ENCODE peak calls at places on chromosomes 13 and 19, in eight cellular contexts. Q is fibroblast of lung; T is epithelial cell of proximal tubule; V is brain microvascular endothelial cell; E is A673; P is endodermal cell; Y is cardiac fibroblast; F is CD8-positive, alpha-beta T cell. B is an unnamed sample.

GRCh38 chr19:2487090-2487489 is 11.2 kb downstream of the GADD45B start:
- DNase-seq in Y (no peak), E (no peak), F (no peak), T (no peak), Q (no peak), V (no peak), P (peak), B (no peak)

GRCh38 chr19:43311706-43312105 is 41.8 kb upstream of the CD177 start:
- DNase-seq in Y (no peak), F (no peak), E (no peak), V (no peak), T (no peak), P (no peak), Q (no peak), B (peak)

GRCh38 chr13:49436890-49437289 is 7.0 kb downstream of the CAB39L start:
- DNase-seq in E (no peak), Q (peak), T (peak), P (no peak), V (peak), F (no peak), Y (peak), B (no peak)

GRCh38 chr13:42078113-42078769 is 29.8 kb downstream of the DGKH start:
- DNase-seq in V (no peak), Y (no peak), F (no peak), P (peak), T (no peak), Q (no peak), E (no peak), B (no peak)

GRCh38 chr13:43289458-43290255 is 266.3 kb downstream of the DNAJC15 start:
- DNase-seq in V (no peak), Y (peak), P (no peak), T (no peak), E (no peak), Q (no peak), F (no peak), B (no peak)

GRCh38 chr13:96963786-96964475 is 30.3 kb downstream of the OXGR1 start:
- DNase-seq in P (no peak), F (no peak), Y (no peak), T (no peak), V (no peak), Q (no peak), E (no peak), B (no peak)

GRCh38 chr13:49641810-49642291 is 13.5 kb downstream of the ARL11 start:
- DNase-seq in Y (peak), V (peak), Q (peak), P (no peak), F (no peak), T (no peak), E (no peak), B (peak)

GRCh38 chr19:38898788-38899446 is 501 bp downstream of the SIRT2 start:
- DNase-seq in F (no peak), P (no peak), Y (peak), E (no peak), Q (peak), V (peak), T (no peak), B (no peak)

GRCh38 chr13:47672982-47673670 is 327.9 kb downstream of the SUCLA2 start:
- DNase-seq in V (peak), P (no peak), Y (peak), Q (peak), T (no peak), E (no peak), F (no peak), B (peak)

GRCh38 chr19:750640-751423 is at the start of gene MISP:
- DNase-seq in P (no peak), Q (no peak), V (no peak), E (no peak), T (no peak), Y (no peak), F (no peak), B (no peak)

GRCh38 chr13:42681394-42681793 is 100.0 kb upstream of the FAM216B start:
- DNase-seq in E (no peak), T (no peak), Q (no peak), Y (no peak), F (no peak), V (no peak), P (no peak), B (no peak)

GRCh38 chr13:47908200-47908902 is 92.7 kb downstream of the SUCLA2 start:
- DNase-seq in T (no peak), P (no peak), E (no peak), Y (peak), Q (peak), V (peak), F (no peak), B (no peak)

GRCh38 chr13:58587183-58587582 is 955.6 kb downstream of the PCDH17 start:
- DNase-seq in V (no peak), Y (no peak), Q (no peak), F (no peak), P (no peak), E (no peak), T (no peak), B (no peak)

GRCh38 chr13:105773887-105774538 is 761.4 kb downstream of the EFNB2 start:
- DNase-seq in E (peak), Q (peak), P (no peak), V (peak), Y (peak), F (no peak), T (peak), B (no peak)

GRCh38 chr19:46759817-46760333 is 13.6 kb upstream of the STRN4 start:
- DNase-seq in Y (peak), Q (peak), V (peak), F (no peak), T (no peak), P (no peak), E (no peak), B (peak)

GRCh38 chr19:6048348-6048747 is 62.0 kb downstream of the RFX2 start:
- DNase-seq in F (peak), Q (no peak), Y (no peak), V (no peak), P (no peak), E (no peak), T (no peak), B (no peak)

GRCh38 chr13:51645154-51645650 is 60.9 kb downstream of the WDFY2 start:
- DNase-seq in Q (peak), F (no peak), E (peak), P (no peak), T (no peak), Y (peak), V (peak), B (peak)

GRCh38 chr13:30725331-30726085 is 9.8 kb upstream of the ALOX5AP start:
- DNase-seq in Q (peak), E (no peak), Y (peak), T (no peak), F (no peak), V (peak), P (peak), B (no peak)

GRCh38 chr19:10220695-10221094 is 10.4 kb downstream of the S1PR2 start:
- DNase-seq in T (no peak), P (no peak), Y (no peak), F (no peak), Q (no peak), E (no peak), V (no peak), B (no peak)

GRCh38 chr13:76148926-76149325 is 512.8 kb downstream of the LMO7 start:
- DNase-seq in Y (peak), V (peak), F (no peak), E (no peak), T (no peak), Q (peak), P (no peak), B (peak)

GRCh38 chr13:27795718-27796019 is 3.4 kb downstream of the GSX1 start:
- DNase-seq in P (no peak), T (no peak), F (no peak), Y (no peak), Q (no peak), V (no peak), E (no peak), B (no peak)

GRCh38 chr19:38690832-38691231 is 43.4 kb downstream of the ACTN4 start:
- DNase-seq in E (no peak), V (no peak), P (no peak), Q (no peak), F (no peak), T (no peak), Y (no peak), B (no peak)

GRCh38 chr13:61954092-61954491 is 538.4 kb upstream of the PCDH20 start:
- DNase-seq in P (no peak), T (no peak), E (peak), V (no peak), Y (peak), Q (peak), F (no peak), B (no peak)

GRCh38 chr19:33186835-33187540 is 7.1 kb upstream of the LRP3 start:
- DNase-seq in Q (no peak), E (no peak), V (no peak), Y (no peak), P (peak), F (no peak), T (no peak), B (no peak)

GRCh38 chr19:33487901-33488817 is 33.4 kb downstream of the PEPD start:
- DNase-seq in Q (no peak), V (no peak), E (peak), T (no peak), P (no peak), F (no peak), Y (no peak), B (no peak)

DNA sequence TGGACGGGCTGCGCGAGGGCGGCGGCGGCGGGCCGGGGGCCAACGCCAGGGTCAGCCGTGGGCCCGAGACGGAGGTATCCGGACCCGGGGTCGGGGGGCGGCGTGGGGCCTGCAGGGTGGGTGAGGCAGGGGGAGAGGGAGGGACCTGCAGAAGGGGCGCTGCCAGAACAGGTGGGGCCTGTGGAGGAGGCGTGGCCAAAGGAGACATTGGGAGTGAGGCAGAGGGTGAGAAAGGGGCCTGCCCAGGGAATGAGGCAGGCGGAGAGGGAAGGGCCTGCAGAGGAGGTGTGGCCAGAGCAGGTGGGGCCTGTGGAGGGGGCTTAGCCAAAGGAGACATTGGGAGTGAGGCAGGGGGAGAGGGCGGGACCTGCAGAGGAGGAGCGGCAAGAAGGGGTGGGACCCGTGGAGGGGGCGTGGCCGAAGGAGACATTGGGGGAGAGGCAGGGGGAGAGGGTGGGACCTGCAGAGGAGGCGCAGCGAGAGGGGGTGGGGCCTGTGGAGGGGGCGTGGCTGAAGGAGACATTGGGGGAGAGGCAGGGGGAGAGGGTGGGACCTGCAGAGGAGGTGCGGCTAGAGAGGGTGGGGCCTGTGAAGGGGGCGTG is 4.2 kb downstream of the PRR36 start:
- DNase-seq in F (no peak), P (peak), Q (no peak), E (peak), T (no peak), V (no peak), Y (peak), B (no peak)
- H3K4me3 ChIP-seq in F (peak), P (no peak), Q (no peak), E (peak), T (no peak), V (no peak), Y (no peak), B (peak)

GRCh38 chr13:114200673-114201005 is 21.6 kb downstream of the CFAP97D2 start:
- DNase-seq in F (no peak), V (no peak), Y (no peak), T (no peak), E (no peak), Q (peak), P (no peak), B (no peak)

GRCh38 chr13:114199961-114200672 is 21.1 kb downstream of the CFAP97D2 start:
- DNase-seq in Y (no peak), E (peak), T (no peak), F (no peak), Q (no peak), V (no peak), P (no peak), B (no peak)

GRCh38 chr13:114194853-114195252 is 15.8 kb downstream of the CFAP97D2 start:
- DNase-seq in Y (no peak), Q (no peak), P (peak), F (no peak), V (no peak), T (no peak), E (no peak), B (no peak)

GRCh38 chr13:114196629-114197028 is 17.6 kb downstream of the CFAP97D2 start:
- DNase-seq in V (no peak), F (no peak), E (no peak), P (no peak), Y (no peak), Q (no peak), T (no peak), B (no peak)

DNA sequence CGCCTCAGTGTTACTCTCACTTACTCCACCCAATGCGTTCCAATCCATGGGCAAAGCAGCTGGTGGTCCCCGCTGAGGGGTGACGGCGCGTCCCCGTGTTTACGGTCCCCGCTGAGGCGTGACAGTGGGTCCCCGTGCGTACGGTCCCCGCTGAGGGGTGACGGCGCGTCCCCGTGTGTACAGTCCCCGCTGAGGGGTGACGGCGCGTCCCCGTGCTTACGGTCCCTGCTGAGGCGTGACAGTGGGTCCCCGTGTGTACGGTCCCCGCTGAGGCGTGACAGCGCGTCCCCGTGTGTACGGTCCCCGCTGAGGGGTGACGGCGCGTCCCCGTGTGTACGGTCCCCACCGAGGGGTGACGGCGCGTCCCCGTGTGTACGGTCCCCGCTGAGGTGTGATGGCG is 19.5 kb downstream of the CFAP97D2 start:
- DNase-seq in T (no peak), V (no peak), Y (no peak), Q (no peak), P (no peak), F (no peak), E (no peak), B (no peak)
- H3K4me3 ChIP-seq in T (no peak), V (no peak), Y (no peak), Q (no peak), P (no peak), F (no peak), E (no peak), B (no peak)

DNA sequence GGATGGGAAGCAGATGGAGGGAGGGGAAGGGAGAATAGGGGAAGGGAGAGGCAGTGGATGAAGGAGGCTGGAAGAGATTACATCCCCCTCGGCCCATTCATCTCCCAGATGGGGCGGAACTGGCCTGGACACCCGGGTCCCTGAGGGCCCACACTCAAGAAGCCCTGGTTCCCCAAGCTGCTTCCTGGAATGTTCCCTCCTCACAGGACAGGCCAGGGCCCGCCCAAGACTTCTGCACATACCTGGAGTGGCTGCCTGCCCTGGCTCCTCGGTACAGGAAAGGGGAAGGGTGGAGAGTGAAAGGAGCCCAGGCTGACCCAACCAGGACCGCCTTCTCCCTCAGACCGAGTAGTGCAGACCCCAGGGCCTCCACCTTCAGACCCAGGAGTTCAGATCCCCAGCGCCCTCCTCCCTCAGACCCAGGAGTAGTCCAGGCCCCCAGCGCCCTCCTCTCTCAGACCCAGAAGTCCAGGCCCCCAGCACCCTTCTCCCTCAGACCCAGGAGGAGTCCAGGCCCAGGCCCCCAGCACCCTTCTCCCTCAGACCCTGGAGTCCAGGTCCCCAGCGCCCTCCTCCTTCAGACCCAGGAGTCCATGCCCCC is 489 bp downstream of the NTF4 start:
- DNase-seq in T (no peak), F (no peak), P (peak), Y (no peak), Q (no peak), V (no peak), E (no peak), B (no peak)
- H3K4me3 ChIP-seq in T (no peak), F (no peak), P (peak), Y (peak), Q (no peak), V (no peak), E (peak), B (no peak)

GRCh38 chr19:30376826-30377425 is 4.7 kb downstream of the ZNF536 start:
- DNase-seq in F (no peak), E (no peak), P (no peak), T (no peak), Y (no peak), V (no peak), Q (no peak), B (no peak)

GRCh38 chr19:30373593-30373992 is 1.4 kb downstream of the ZNF536 start:
- DNase-seq in V (no peak), T (no peak), E (no peak), F (no peak), Q (no peak), P (peak), Y (no peak), B (no peak)

GRCh38 chr19:30374791-30375650 is 2.8 kb downstream of the ZNF536 start:
- DNase-seq in E (peak), F (no peak), P (peak), Y (no peak), V (no peak), T (no peak), Q (no peak), B (no peak)

GRCh38 chr19:30376272-30376671 is 4.1 kb downstream of the ZNF536 start:
- DNase-seq in T (no peak), E (no peak), V (no peak), Y (no peak), P (peak), F (no peak), Q (no peak), B (no peak)

DNA sequence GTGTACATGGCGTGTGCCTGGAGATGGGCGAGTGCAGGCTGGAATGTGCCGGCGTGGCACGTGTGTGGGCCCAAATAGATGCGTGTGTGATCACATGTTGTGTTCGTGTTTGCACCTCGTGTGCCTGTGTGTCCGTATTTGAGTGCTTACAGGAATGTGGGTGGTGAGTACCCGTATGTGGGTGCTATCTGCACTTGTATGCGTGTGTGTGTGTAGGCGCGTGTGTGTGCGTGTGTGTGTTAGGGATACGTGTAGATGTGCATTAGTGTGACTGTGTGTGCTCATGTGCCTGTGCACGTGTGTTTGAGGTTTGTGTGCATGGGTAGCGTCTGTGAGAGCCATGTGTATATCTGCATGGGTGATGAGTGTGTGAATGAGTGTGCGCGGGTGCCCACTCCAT is 3.5 kb downstream of the ZNF536 start:
- DNase-seq in F (no peak), Q (no peak), V (no peak), P (no peak), E (no peak), Y (no peak), T (no peak), B (no peak)
- H3K4me3 ChIP-seq in F (no peak), Q (no peak), V (no peak), P (no peak), E (peak), Y (no peak), T (no peak), B (no peak)

DNA sequence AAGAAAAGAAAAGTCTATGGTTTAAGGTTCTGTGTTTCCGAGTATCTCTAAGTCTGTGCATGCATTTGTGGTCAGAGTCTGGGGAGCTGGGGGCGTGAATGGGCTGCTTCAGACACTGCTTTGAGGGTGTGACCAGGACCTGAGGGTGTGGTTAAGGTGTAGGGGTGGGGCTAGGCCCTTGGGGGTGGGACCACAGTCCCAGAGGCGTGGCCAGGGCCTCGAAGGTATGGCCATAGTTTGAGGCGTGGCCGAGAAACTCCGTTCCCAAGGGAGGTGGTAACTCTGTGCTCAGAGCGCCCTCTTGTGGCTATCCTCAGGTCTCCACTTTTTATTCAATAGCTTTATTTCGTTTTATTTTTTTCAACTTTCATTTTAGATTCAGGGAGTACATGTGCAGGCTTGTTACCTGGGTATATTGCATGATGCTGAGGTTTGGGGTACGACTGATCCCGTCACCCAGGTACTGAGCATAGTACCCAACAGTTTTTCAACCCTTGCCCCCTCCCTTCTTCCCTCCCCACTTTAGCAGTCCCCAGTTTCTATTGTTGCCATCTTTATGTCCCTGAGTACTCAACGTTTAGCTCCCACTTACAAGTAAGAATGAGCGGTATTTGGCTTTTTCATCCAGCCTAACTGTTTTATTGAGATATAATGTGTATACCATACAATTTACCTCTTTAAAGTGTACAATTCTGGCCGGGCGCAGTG is 7.0 kb upstream of the CBLC start:
- DNase-seq in V (peak), T (no peak), Y (peak), F (peak), E (peak), Q (peak), P (peak), B (peak)
- H3K4me3 ChIP-seq in V (no peak), T (no peak), Y (no peak), F (no peak), E (no peak), Q (no peak), P (no peak), B (no peak)

DNA sequence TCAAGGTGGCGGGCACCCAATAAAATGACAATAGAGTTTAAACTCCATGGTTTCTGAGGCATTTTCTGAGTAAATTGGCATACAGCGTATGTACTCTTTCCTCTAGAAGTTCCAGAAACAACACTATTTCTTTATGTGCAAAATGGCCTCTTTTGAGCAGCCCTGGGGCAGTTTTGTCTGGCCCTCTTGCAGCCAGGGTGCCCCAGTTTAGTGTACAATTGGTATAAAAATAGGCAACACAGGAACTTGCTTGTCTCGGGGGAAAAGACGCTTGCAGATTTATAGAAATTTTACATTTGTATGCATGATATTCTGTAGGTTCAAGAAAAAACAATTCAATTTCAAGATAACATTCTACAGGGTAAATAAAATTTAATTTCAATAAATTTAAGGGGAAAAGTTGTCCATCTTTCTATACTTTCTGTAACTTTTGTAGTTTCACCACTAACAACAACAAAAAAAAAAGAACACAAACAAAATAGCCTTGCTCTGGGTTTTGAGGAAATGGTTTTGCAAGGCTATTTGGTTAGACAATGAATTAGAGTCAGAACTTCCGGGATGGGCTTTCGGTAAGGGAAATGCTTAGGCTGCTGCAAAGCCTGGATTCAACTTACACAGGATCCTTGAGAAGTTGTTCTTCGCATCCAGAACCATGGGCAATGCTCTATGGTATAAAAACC is 45.3 kb downstream of the LRCH1 start:
- DNase-seq in F (no peak), E (peak), Y (no peak), P (no peak), V (no peak), T (no peak), Q (no peak), B (no peak)
- H3K4me3 ChIP-seq in F (no peak), E (peak), Y (no peak), P (no peak), V (no peak), T (no peak), Q (no peak), B (no peak)

B was measured in BJ.